ENCODE peak calls at places on chromosomes 4 and X, in ten cellular contexts. X is CD8-positive, alpha-beta T cell; F is Panc1; W is lower lobe of right lung; M is psoas muscle; R is thyroid gland; A is neural progenitor cell; O is cardiac muscle cell; G is upper lobe of left lung; L is mesendoderm. V is an unnamed sample. For H3K36me3 and H3K4me1, the result is how much of the 10 kb centered on the place peaks cover.

GRCh38 chrX:122203399-122203798 is 980.7 kb upstream of the GRIA3 start:
- DNase-seq in X (no peak), F (no peak), W (no peak), M (no peak), R (no peak), A (peak), O (no peak), G (no peak), L (peak), V (no peak)

GRCh38 chr4:127809173-127809800 is 27.2 kb downstream of the HSPA4L start:
- DNase-seq in X (no peak), F (no peak), W (no peak), M (no peak), R (peak), A (peak), O (peak), G (no peak), L (peak), V (no peak)

GRCh38 chr4:186981161-186981560 is 257.5 kb upstream of the FAT1 start:
- DNase-seq in X (no peak), F (no peak), W (no peak), M (no peak), R (no peak), A (no peak), O (peak), G (no peak), L (no peak), V (no peak)

GRCh38 chr4:107757860-107758476 is 37.9 kb upstream of the PAPSS1 start:
- DNase-seq in X (no peak), F (no peak), W (no peak), M (no peak), R (no peak), A (peak), O (peak), G (no peak), L (no peak), V (no peak)

GRCh38 chr4:182083681-182084410 is 159.4 kb upstream of the TENM3 start:
- DNase-seq in X (no peak), F (no peak), W (no peak), M (no peak), R (no peak), A (no peak), O (no peak), G (no peak), L (no peak), V (no peak)

GRCh38 chr4:17468638-17469221 is 43.2 kb downstream of the QDPR start:
- DNase-seq in X (no peak), F (no peak), W (no peak), M (no peak), R (peak), A (peak), O (peak), G (no peak), L (peak), V (no peak)

GRCh38 chr4:139460565-139460964 is 6.6 kb downstream of the RAB33B start:
- DNase-seq in X (no peak), F (no peak), W (no peak), M (no peak), R (no peak), A (no peak), O (no peak), G (no peak), L (peak), V (no peak)

GRCh38 chr4:122652379-122652778 is 31.5 kb upstream of the IL21 start:
- DNase-seq in X (peak), F (peak), W (no peak), M (no peak), R (peak), A (peak), O (peak), G (no peak), L (peak), V (no peak)

GRCh38 chr4:16377887-16378286 is 151.6 kb upstream of the TAPT1 start:
- DNase-seq in X (no peak), F (no peak), W (no peak), M (no peak), R (no peak), A (peak), O (no peak), G (no peak), L (peak), V (no peak)

GRCh38 chr4:40511017-40511614 is 118.5 kb downstream of the RBM47 start:
- DNase-seq in X (no peak), F (no peak), W (no peak), M (no peak), R (peak), A (no peak), O (no peak), G (no peak), L (no peak), V (no peak)

GRCh38 chrX:132615396-132616131 is 126.7 kb upstream of the MBNL3 start:
- DNase-seq in X (peak), F (no peak), W (peak), M (no peak), R (peak), A (peak), O (peak), G (no peak), L (peak), V (no peak)

GRCh38 chr4:41633321-41633720 is 95.4 kb downstream of the LIMCH1 start:
- DNase-seq in X (no peak), F (no peak), W (no peak), M (no peak), R (no peak), A (no peak), O (no peak), G (no peak), L (no peak), V (no peak)

GRCh38 chrX:45712067-45712466 is 511.4 kb upstream of the DIPK2B start:
- DNase-seq in X (no peak), F (no peak), W (no peak), M (no peak), R (no peak), A (no peak), O (peak), G (no peak), L (no peak), V (no peak)

GRCh38 chr4:72314869-72315268 is 254.2 kb downstream of the ADAMTS3 start:
- DNase-seq in X (no peak), F (no peak), W (no peak), M (no peak), R (peak), A (no peak), O (peak), G (no peak), L (no peak), V (no peak)

GRCh38 chrX:68710870-68711576 is 63.6 kb downstream of the STARD8 start:
- DNase-seq in X (no peak), F (no peak), W (no peak), M (peak), R (peak), A (peak), O (peak), G (no peak), L (peak), V (no peak)

GRCh38 chr4:78937837-78938236 is 1.4 kb downstream of the PAQR3 start:
- DNase-seq in X (no peak), F (no peak), W (no peak), M (no peak), R (no peak), A (no peak), O (no peak), G (no peak), L (peak), V (no peak)

GRCh38 chr4:123874044-123874443 is 477.4 kb downstream of the SPRY1 start:
- DNase-seq in X (no peak), F (no peak), W (no peak), M (no peak), R (no peak), A (no peak), O (peak), G (no peak), L (no peak), V (no peak)

GRCh38 chrX:118961866-118962560 is 12.4 kb upstream of the LONRF3 start:
- DNase-seq in X (no peak), F (no peak), W (no peak), M (no peak), R (no peak), A (no peak), O (no peak), G (no peak), L (no peak), V (no peak)

GRCh38 chr4:19739101-19739651 is 512.5 kb upstream of the SLIT2 start:
- DNase-seq in X (no peak), F (peak), W (no peak), M (no peak), R (peak), A (no peak), O (peak), G (no peak), L (peak), V (no peak)

GRCh38 chr4:13548984-13549546 is 4.8 kb upstream of the NKX3-2 start:
- DNase-seq in X (peak), F (peak), W (peak), M (peak), R (peak), A (peak), O (peak), G (no peak), L (peak), V (peak)

GRCh38 chrX:109624641-109625311 is at the start of gene KCNE5:
- DNase-seq in X (no peak), F (no peak), W (peak), M (peak), R (no peak), A (peak), O (peak), G (peak), L (peak), V (no peak)

GRCh38 chr4:7970031-7970946 is 30.6 kb upstream of the AFAP1 start:
- DNase-seq in X (peak), F (no peak), W (no peak), M (no peak), R (peak), A (no peak), O (peak), G (no peak), L (peak), V (no peak)

GRCh38 chrX:49184294-49185061 is 1.7 kb downstream of the PRICKLE3 start:
- DNase-seq in X (no peak), F (peak), W (peak), M (peak), R (peak), A (peak), O (peak), G (peak), L (peak), V (peak)

GRCh38 chr4:13529130-13529919 is 15.0 kb downstream of the NKX3-2 start:
- DNase-seq in X (no peak), F (no peak), W (no peak), M (no peak), R (no peak), A (no peak), O (no peak), G (no peak), L (peak), V (no peak)

GRCh38 chr4:528296-528695 is 29.3 kb downstream of the PIGG start:
- DNase-seq in X (no peak), F (no peak), W (no peak), M (no peak), R (no peak), A (no peak), O (no peak), G (peak), L (no peak), V (no peak)
- H3K36me3 ChIP-seq in X (under half), F (under half), W (half or more), M (half or more), R (under half), A (under half), O (under half), G (half or more), L (under half), V (half or more)

GRCh38 chr4:80173387-80173786 is 23.9 kb upstream of the PRDM8 start:
- DNase-seq in X (peak), F (no peak), W (no peak), M (no peak), R (no peak), A (peak), O (peak), G (no peak), L (no peak), V (no peak)

GRCh38 chr4:80173841-80174240 is 23.5 kb upstream of the PRDM8 start:
- DNase-seq in X (no peak), F (no peak), W (no peak), M (no peak), R (no peak), A (no peak), O (peak), G (no peak), L (peak), V (no peak)

GRCh38 chr4:80171251-80171650 is 26.1 kb upstream of the PRDM8 start:
- DNase-seq in X (no peak), F (no peak), W (no peak), M (no peak), R (no peak), A (no peak), O (peak), G (no peak), L (peak), V (no peak)

GRCh38 chr4:80171656-80172055 is 25.6 kb upstream of the PRDM8 start:
- DNase-seq in X (no peak), F (no peak), W (no peak), M (no peak), R (no peak), A (no peak), O (no peak), G (no peak), L (no peak), V (no peak)

GRCh38 chr4:80172203-80172602 is 25.1 kb upstream of the PRDM8 start:
- DNase-seq in X (no peak), F (no peak), W (no peak), M (no peak), R (no peak), A (no peak), O (no peak), G (no peak), L (no peak), V (no peak)
- H3K4me1 ChIP-seq in X (under half), F (under half), W (under half), M (under half), R (under half), A (under half), O (under half), G (under half), L (under half), V (under half)

GRCh38 chr4:99351487-99351886 is 1.1 kb downstream of the ADH1C start:
- DNase-seq in X (no peak), F (no peak), W (no peak), M (no peak), R (no peak), A (no peak), O (no peak), G (no peak), L (no peak), V (no peak)

GRCh38 chr4:99349338-99349737 is 3.2 kb downstream of the ADH1C start:
- DNase-seq in X (no peak), F (no peak), W (no peak), M (no peak), R (no peak), A (no peak), O (no peak), G (no peak), L (no peak), V (no peak)

GRCh38 chr4:99356992-99357391 is 4.4 kb upstream of the ADH1C start:
- DNase-seq in X (no peak), F (no peak), W (no peak), M (no peak), R (no peak), A (no peak), O (no peak), G (no peak), L (no peak), V (no peak)

GRCh38 chr4:99352602-99353580 is at the start of gene ADH1C:
- DNase-seq in X (no peak), F (no peak), W (no peak), M (no peak), R (no peak), A (no peak), O (peak), G (no peak), L (no peak), V (no peak)
- H3K4me3 ChIP-seq in X (no peak), F (no peak), W (peak), M (peak), R (no peak), A (no peak), O (no peak), G (no peak), L (no peak), V (no peak)

GRCh38 chrX:47224896-47225290 is 6.4 kb downstream of the CDK16 start:
- DNase-seq in X (no peak), F (no peak), W (no peak), M (no peak), R (no peak), A (no peak), O (no peak), G (no peak), L (no peak), V (no peak)
- H3K36me3 ChIP-seq in X (under half), F (under half), W (half or more), M (half or more), R (half or more), A (under half), O (half or more), G (half or more), L (under half), V (under half)

GRCh38 chr4:118995693-118996391 is 107.2 kb downstream of the SYNPO2 start:
- DNase-seq in X (no peak), F (no peak), W (no peak), M (no peak), R (no peak), A (no peak), O (no peak), G (no peak), L (no peak), V (no peak)

GRCh38 chr4:119000400-119000799 is 111.7 kb downstream of the SYNPO2 start:
- DNase-seq in X (no peak), F (no peak), W (no peak), M (peak), R (no peak), A (no peak), O (no peak), G (no peak), L (no peak), V (no peak)

GRCh38 chr4:118999919-119000318 is 111.3 kb downstream of the SYNPO2 start:
- DNase-seq in X (no peak), F (no peak), W (no peak), M (no peak), R (no peak), A (no peak), O (no peak), G (no peak), L (no peak), V (no peak)

GRCh38 chr4:118994030-118994429 is 105.4 kb downstream of the SYNPO2 start:
- DNase-seq in X (no peak), F (no peak), W (no peak), M (peak), R (no peak), A (no peak), O (no peak), G (no peak), L (no peak), V (no peak)

DNA sequence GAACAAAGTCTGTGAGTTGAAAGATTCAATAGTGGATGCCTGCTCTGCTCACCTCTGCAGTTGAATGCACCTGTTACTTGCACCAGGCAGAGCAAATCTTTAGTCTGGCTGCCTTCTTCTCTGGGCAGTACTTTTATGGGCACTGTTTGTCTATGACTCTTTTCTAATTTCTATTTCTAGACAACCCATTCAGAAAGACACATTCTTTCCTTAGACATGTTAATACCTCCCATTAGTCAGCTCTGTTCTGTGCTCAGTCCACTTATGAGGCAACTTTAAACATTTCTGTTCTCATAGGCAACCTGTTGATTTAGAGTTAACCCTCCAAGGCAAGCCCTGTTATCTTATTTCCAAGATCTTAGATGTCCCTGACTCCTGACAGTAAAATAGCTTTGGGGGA is 108.9 kb downstream of the SYNPO2 start:
- DNase-seq in X (no peak), F (no peak), W (no peak), M (no peak), R (no peak), A (no peak), O (no peak), G (no peak), L (no peak), V (no peak)
- H3K4me1 ChIP-seq in X (under half), F (under half), W (under half), M (half or more), R (under half), A (under half), O (under half), G (under half), L (under half), V (under half)

GRCh38 chrX:21926116-21926515 is 14.4 kb upstream of the SMS start:
- DNase-seq in X (no peak), F (no peak), W (no peak), M (no peak), R (no peak), A (no peak), O (peak), G (no peak), L (no peak), V (no peak)
- H3K4me3 ChIP-seq in X (no peak), F (peak), W (peak), M (no peak), R (no peak), A (no peak), O (no peak), G (no peak), L (no peak), V (peak)

V was measured in tibial artery.